ENCODE peak calls at places on chromosomes 3 and 15, in six cellular contexts. V is foreskin fibroblast, Y is SK-N-SH, E is D721Med, T is sigmoid colon, F is IMR-90. H is an unnamed sample.

GRCh38 chr15:68209735-68210408 is 4.7 kb upstream of the CALML4 start:
- DNase-seq in V (no peak), Y (no peak), E (no peak), T (peak), F (no peak), H (no peak)

GRCh38 chr3:12903881-12904280 is 62.5 kb upstream of the RPL32 start:
- DNase-seq in V (no peak), Y (no peak), E (no peak), T (no peak), F (no peak), H (peak)

GRCh38 chr3:197183582-197183981 is 114.8 kb downstream of the DLG1 start:
- DNase-seq in V (no peak), Y (no peak), E (no peak), T (no peak), F (no peak), H (no peak)

GRCh38 chr3:123758081-123758564 is 126.0 kb downstream of the MYLK start:
- DNase-seq in V (peak), Y (no peak), E (no peak), T (no peak), F (peak), H (no peak)

GRCh38 chr3:60431599-60431958 is 819.7 kb downstream of the FHIT start:
- DNase-seq in V (no peak), Y (no peak), E (no peak), T (no peak), F (peak), H (peak)

GRCh38 chr3:103337179-103337845 is 902.5 kb downstream of the ZPLD1 start:
- DNase-seq in V (no peak), Y (no peak), E (no peak), T (no peak), F (no peak), H (no peak)

GRCh38 chr15:26974120-26974780 is 3.3 kb downstream of the GABRG3 start:
- DNase-seq in V (peak), Y (peak), E (no peak), T (no peak), F (peak), H (no peak)

GRCh38 chr15:64717130-64717529 is 58.3 kb downstream of the RBPMS2 start:
- DNase-seq in V (no peak), Y (no peak), E (no peak), T (no peak), F (no peak), H (no peak)

GRCh38 chr3:4898454-4899313 is 80.6 kb upstream of the BHLHE40 start:
- DNase-seq in V (no peak), Y (no peak), E (no peak), T (no peak), F (peak), H (no peak)

GRCh38 chr15:53522878-53523455 is 236.5 kb downstream of the WDR72 start:
- DNase-seq in V (no peak), Y (no peak), E (no peak), T (no peak), F (no peak), H (no peak)

GRCh38 chr3:129058441-129059194 is 2.0 kb upstream of the GP9 start:
- DNase-seq in V (no peak), Y (no peak), E (no peak), T (no peak), F (no peak), H (no peak)

GRCh38 chr15:75733761-75734651 is 21.4 kb upstream of the CSPG4 start:
- DNase-seq in V (no peak), Y (no peak), E (no peak), T (no peak), F (no peak), H (no peak)

GRCh38 chr3:3836845-3837244 is 37.6 kb downstream of the LRRN1 start:
- DNase-seq in V (no peak), Y (no peak), E (no peak), T (no peak), F (no peak), H (no peak)

GRCh38 chr3:61233828-61234227 is 17.4 kb downstream of the FHIT start:
- DNase-seq in V (no peak), Y (no peak), E (no peak), T (no peak), F (no peak), H (no peak)

GRCh38 chr3:129983561-129983960 is 9.0 kb downstream of the TRH start:
- DNase-seq in V (no peak), Y (no peak), E (no peak), T (no peak), F (no peak), H (no peak)

GRCh38 chr3:118544458-118544857 is 490.2 kb downstream of the IGSF11 start:
- DNase-seq in V (no peak), Y (no peak), E (no peak), T (no peak), F (no peak), H (no peak)

GRCh38 chr3:79018671-79019136 is 749.1 kb downstream of the ROBO1 start:
- DNase-seq in V (peak), Y (peak), E (no peak), T (peak), F (peak), H (peak)

GRCh38 chr3:24069045-24069444 is 124.0 kb downstream of the NR1D2 start:
- DNase-seq in V (peak), Y (no peak), E (no peak), T (peak), F (no peak), H (no peak)

GRCh38 chr15:91985297-91985696 is 131.8 kb downstream of the SLCO3A1 start:
- DNase-seq in V (no peak), Y (no peak), E (no peak), T (no peak), F (no peak), H (no peak)

GRCh38 chr3:186643493-186643892 is 3.3 kb downstream of the FETUB start:
- DNase-seq in V (no peak), Y (no peak), E (no peak), T (no peak), F (no peak), H (no peak)

GRCh38 chr3:21729888-21730459 is 21.0 kb downstream of the ZNF385D start:
- DNase-seq in V (peak), Y (no peak), E (no peak), T (no peak), F (no peak), H (no peak)

GRCh38 chr3:62882676-62883228 is 7.5 kb upstream of the CADPS start:
- DNase-seq in V (peak), Y (no peak), E (no peak), T (no peak), F (no peak), H (no peak)

GRCh38 chr3:184595726-184596125 is 34.1 kb downstream of the EPHB3 start:
- DNase-seq in V (no peak), Y (no peak), E (no peak), T (no peak), F (no peak), H (no peak)

GRCh38 chr3:99866167-99866810 is 48.6 kb downstream of the CMSS1 start:
- DNase-seq in V (peak), Y (no peak), E (no peak), T (no peak), F (peak), H (no peak)

GRCh38 chr3:10976770-10977169 is 15.8 kb upstream of the SLC6A1 start:
- DNase-seq in V (no peak), Y (no peak), E (no peak), T (no peak), F (no peak), H (no peak)
- TF ChIP-seq CTCF in V (no peak), Y (no peak), E (no peak), T (no peak), F (no peak), H (no peak)

GRCh38 chr3:71371282-71371681 is 212.2 kb downstream of the FOXP1 start:
- DNase-seq in V (peak), Y (no peak), E (no peak), T (no peak), F (no peak), H (no peak)

GRCh38 chr3:71374582-71374981 is 208.9 kb downstream of the FOXP1 start:
- DNase-seq in V (no peak), Y (no peak), E (no peak), T (no peak), F (no peak), H (no peak)

GRCh38 chr3:71372911-71373637 is 210.5 kb downstream of the FOXP1 start:
- DNase-seq in V (no peak), Y (no peak), E (no peak), T (no peak), F (no peak), H (no peak)

GRCh38 chr3:71370467-71370866 is 213.1 kb downstream of the FOXP1 start:
- DNase-seq in V (no peak), Y (no peak), E (no peak), T (no peak), F (no peak), H (no peak)

DNA sequence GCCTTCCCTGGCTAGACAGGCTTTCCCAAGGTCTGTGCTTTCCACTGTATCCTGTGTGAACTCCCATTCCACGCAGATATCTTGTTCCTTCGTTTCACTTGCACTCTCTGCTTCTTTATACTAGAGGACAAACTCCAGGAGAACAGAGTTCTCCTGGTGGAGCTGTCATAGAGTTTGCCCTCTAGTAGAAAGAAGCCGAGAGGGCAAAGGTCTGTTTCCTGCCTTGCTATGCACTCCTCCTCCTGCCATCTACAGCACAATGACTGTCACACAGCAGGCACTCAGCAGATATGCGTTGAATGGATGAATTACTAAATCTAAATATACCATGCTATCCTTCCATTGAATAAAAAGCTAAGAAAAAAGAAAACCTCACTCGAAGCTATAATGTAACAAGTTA is 211.2 kb downstream of the FOXP1 start:
- DNase-seq in V (no peak), Y (no peak), E (no peak), T (no peak), F (no peak), H (no peak)
- TF ChIP-seq CTCF in V (no peak), Y (no peak), E (no peak), T (no peak), F (no peak), H (no peak)

DNA sequence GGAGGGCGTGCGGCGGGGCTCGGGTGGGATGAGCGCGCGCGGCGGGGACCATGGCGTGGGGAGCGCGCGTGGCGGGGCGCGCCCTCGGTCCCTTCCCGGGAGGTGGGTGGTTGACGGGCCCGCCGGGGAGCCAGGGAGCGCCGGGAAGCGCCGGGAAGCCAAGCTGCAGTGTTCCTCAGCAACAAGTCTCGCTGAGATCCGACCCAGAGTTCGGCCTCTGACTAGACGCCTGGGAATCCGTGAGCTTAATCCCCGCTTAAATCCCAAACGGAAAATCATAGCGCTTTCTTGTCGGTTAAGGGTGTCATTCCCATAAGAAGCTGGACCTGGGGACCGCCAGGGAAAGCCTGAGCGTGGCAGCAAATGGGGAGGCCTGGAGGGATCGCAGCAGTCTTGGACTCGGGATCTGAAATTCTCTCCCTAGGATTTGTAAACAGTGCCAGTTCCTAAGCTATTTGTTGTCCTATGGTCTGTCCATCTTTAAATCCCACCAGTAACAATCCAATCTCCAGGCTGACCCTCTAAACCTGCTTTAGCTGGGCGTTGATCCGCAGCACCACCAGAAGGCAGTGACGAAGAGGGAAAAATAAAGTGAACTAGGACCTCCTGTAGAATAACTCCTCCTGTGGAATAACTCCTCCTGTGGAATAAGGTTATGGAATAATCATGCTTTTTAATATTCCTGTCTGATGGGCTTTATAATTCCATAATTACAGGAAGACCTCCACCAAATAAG is 560 bp upstream of the NEDD4 start:
- DNase-seq in V (peak), Y (peak), E (peak), T (no peak), F (peak), H (no peak)
- TF ChIP-seq CTCF in V (peak), Y (peak), E (no peak), T (no peak), F (peak), H (peak)

DNA sequence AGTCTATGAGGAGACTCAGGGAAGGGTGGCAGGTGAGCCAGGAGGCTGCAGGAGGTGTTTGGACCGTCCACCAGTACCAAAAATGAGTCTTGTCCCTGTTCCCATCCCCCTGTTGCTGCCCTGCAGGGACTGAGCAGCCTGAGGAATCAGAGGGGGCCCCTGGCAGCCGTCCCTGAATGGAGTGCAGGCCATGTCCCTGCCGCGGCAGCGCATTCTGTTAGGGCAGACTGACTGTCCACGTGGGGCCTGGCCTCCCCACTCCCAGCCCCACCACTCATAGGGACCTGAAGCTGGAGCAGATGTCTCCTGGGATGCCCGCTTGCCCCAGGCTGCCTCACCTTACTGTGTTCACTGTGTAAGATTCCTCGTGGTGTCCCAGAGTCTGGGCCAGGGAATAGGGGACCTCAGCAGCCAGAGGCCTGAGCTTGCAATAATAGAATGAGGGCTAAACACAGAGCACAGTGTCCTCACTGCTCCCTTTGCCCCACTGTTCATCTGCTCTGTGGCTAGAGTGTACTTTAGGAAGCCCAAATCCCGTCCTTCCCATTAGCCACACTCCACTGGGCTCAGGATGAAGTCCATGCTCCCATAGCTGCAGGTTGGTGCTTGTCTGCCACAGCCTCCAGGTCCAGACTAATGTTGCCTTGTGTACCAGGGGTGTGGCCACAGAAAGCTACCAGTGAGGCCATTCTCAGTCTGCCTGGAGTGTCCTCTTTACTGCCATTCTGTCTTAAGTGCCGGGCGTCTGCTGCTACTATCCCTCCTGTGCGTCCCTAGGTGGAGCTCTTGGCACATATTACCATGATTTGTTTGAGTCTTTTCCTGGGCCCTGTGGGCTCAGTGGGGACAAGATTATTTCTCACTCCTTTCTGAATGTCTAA is 63.2 kb downstream of the HCN4 start:
- DNase-seq in V (peak), Y (peak), E (peak), T (no peak), F (peak), H (peak)
- TF ChIP-seq CTCF in V (peak), Y (peak), E (peak), T (no peak), F (peak), H (peak)

DNA sequence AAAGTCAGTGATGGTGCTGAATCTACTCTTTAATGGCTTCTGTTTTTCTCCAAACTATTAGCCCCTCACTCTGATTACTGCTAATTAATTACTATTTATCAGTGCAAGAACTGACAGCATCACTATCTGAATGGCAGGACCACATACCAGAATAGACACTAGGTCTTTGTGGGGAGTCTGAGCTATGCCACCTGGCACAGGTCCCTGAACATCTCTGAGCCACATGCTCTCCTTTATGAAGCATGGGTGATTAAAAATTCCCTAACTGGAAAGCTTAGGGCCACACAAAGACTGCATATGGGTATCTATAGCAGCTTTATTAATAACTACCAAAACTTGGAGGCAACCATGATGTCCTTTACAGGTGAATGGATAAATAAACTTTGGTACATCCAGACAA is 278.7 kb downstream of the MEX3B start:
- DNase-seq in V (no peak), Y (no peak), E (no peak), T (no peak), F (no peak), H (no peak)
- TF ChIP-seq CTCF in V (no peak), Y (no peak), E (no peak), T (no peak), F (no peak), H (no peak)

DNA sequence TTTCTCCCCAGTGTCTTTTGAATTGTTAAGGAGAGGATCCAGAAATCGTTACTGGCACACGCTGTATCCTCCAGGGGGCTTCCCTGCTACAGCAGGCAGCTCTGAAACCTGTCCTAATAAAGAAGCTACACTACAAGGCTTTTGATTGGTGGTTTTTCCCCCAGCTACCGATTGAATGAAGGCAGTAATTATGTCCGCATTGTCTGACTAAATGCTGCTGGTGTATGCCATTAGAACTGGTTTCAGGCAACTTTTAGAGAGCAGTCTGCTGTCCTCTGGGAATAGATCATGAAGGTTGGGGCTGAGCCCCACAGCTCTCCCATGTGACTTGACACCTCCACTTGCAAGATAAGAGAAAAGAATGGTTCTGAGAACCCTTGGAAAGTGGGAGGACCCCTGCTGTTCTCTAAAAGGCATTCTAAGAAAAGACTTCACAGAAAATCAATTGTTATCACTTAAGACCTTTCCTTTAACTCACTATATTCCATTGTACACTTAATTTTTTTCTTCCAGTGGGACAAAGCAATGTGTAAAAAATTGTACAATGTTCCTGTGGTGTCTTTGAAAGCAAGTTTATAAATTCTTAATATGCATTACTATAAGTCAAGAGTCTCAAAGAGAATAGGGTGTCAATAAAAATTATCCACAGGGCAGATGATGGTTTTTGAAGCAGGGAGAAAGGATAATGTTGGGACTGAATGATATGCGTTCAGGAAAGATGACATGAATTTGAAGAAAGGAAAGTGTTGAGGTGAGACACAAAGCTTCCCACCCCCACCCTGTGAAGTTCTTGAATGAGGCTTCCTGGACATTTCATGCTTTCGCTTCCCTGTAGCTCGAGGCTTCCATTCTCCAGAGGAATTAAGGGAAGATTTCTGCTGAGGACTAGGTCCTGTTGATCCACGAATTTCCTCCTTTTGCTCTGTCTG is 53.0 kb upstream of the DAZL start:
- DNase-seq in V (no peak), Y (peak), E (no peak), T (no peak), F (no peak), H (no peak)
- TF ChIP-seq CTCF in V (peak), Y (peak), E (peak), T (no peak), F (no peak), H (peak)

GRCh38 chr3:101542952-101543351 is 18.7 kb upstream of the TRMT10C start:
- DNase-seq in V (no peak), Y (no peak), E (no peak), T (no peak), F (no peak), H (no peak)

GRCh38 chr3:101549473-101549872 is 12.2 kb upstream of the TRMT10C start:
- DNase-seq in V (no peak), Y (no peak), E (no peak), T (no peak), F (no peak), H (no peak)

GRCh38 chr3:101548527-101549105 is 13.1 kb upstream of the TRMT10C start:
- DNase-seq in V (no peak), Y (no peak), E (no peak), T (no peak), F (no peak), H (no peak)

DNA sequence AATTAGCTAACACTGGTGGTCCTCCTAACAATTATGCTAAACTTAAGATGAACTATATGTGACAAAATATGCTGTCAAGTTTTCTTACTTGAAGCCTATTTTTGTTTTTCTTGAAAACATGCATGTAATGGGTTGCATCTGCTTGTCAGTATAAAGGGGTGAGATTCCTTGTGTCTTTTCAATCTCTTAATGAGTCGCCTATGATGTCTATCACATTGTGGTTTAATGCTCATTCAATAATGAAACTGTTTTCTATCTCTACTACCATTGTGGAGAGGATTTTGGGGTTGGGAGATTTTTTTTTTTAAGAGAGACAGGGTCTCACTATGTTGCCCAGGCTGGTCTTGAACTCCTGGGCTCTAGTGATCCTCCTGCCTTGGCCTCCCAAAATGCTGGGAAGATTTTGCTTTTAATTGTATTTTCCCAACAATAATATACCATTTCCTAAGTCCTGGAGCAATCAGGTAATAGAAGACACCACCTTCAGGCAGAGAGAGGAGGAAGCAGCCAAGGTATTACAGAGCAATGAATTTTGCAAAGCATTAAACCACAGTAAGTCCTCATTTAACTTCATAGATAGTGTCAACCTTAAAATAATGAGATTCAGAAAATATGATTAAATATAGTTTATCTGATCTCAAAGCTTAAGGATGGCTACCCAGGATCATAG is 17.4 kb upstream of the TRMT10C start:
- DNase-seq in V (no peak), Y (no peak), E (no peak), T (no peak), F (no peak), H (no peak)
- TF ChIP-seq CTCF in V (no peak), Y (no peak), E (peak), T (no peak), F (no peak), H (no peak)

GRCh38 chr15:48954538-48954937 is 9.2 kb downstream of the SHC4 start:
- DNase-seq in V (peak), Y (no peak), E (no peak), T (no peak), F (peak), H (no peak)
- TF ChIP-seq CTCF in V (no peak), Y (no peak), E (no peak), T (no peak), F (no peak), H (no peak)

H was measured in heart left ventricle.